ENCODE peak calls at places on chromosomes 1 and 21, in four cellular contexts. W, D, B and Z are unnamed samples.

GRCh38 chr21:38236232-38236631 is 20.6 kb upstream of the KCNJ15 start:
- DNase-seq in D (peak), W (no peak), B (no peak), Z (no peak)

GRCh38 chr1:54782156-54782555 is 17.8 kb upstream of the PARS2 start:
- DNase-seq in W (no peak), D (no peak), B (no peak), Z (no peak)

GRCh38 chr1:10696977-10697376 is 99.5 kb downstream of the CASZ1 start:
- DNase-seq in D (no peak), B (no peak), W (no peak), Z (no peak)

GRCh38 chr21:23936224-23936623 is 1671.1 kb downstream of the MRPL39 start:
- DNase-seq in W (peak), D (peak), B (no peak), Z (peak)

GRCh38 chr1:70910013-70910412 is 137.6 kb downstream of the PTGER3 start:
- DNase-seq in W (no peak), D (no peak), B (no peak), Z (no peak)

GRCh38 chr21:32844076-32844475 is 72.5 kb upstream of the PAXBP1 start:
- DNase-seq in B (no peak), D (no peak), W (no peak), Z (no peak)

GRCh38 chr21:28240586-28240985 is 752.1 kb downstream of the LTN1 start:
- DNase-seq in D (no peak), B (no peak), W (no peak), Z (no peak)

GRCh38 chr1:228830954-228831481 is 95.7 kb downstream of the RHOU start:
- DNase-seq in W (no peak), B (no peak), D (no peak), Z (no peak)

GRCh38 chr1:247409869-247410544 is 6.0 kb upstream of the NLRP3 start:
- DNase-seq in B (no peak), W (no peak), D (no peak), Z (no peak)

GRCh38 chr1:96365076-96365475 is 356.5 kb upstream of the PTBP2 start:
- DNase-seq in B (no peak), W (no peak), D (no peak), Z (no peak)

GRCh38 chr1:165129568-165130164 is 226.8 kb downstream of the LMX1A start:
- DNase-seq in W (peak), D (peak), B (peak), Z (peak)

GRCh38 chr1:38028671-38029070 is 16.1 kb downstream of the UTP11 start:
- DNase-seq in D (peak), B (no peak), W (no peak), Z (peak)

GRCh38 chr1:196649990-196650389 is 1.9 kb upstream of the CFH start:
- DNase-seq in W (no peak), D (no peak), B (no peak), Z (no peak)

GRCh38 chr1:65512383-65512782 is 91.9 kb downstream of the LEPR start:
- DNase-seq in W (no peak), B (no peak), D (no peak), Z (no peak)

GRCh38 chr1:212699104-212699838 is 369 bp downstream of the BATF3 start:
- DNase-seq in W (no peak), D (peak), B (peak), Z (peak)

GRCh38 chr1:188652678-188653077 is 1823.9 kb downstream of the PLA2G4A start:
- DNase-seq in W (no peak), D (no peak), B (no peak), Z (no peak)

GRCh38 chr1:58785424-58786058 is 1.7 kb upstream of the JUN start:
- DNase-seq in B (no peak), W (no peak), D (peak), Z (no peak)

GRCh38 chr1:91104712-91105111 is 82.9 kb upstream of the ZNF644 start:
- DNase-seq in B (no peak), W (no peak), D (peak), Z (no peak)

GRCh38 chr21:31340942-31341487 is 3.0 kb downstream of the TIAM1 start:
- DNase-seq in D (no peak), B (no peak), W (no peak), Z (no peak)

GRCh38 chr1:2135425-2135824 is 59.1 kb downstream of the FAAP20 start:
- DNase-seq in D (no peak), W (no peak), B (peak), Z (no peak)

GRCh38 chr1:9080704-9081291 is 11.4 kb upstream of the SLC2A5 start:
- DNase-seq in W (no peak), D (no peak), B (no peak), Z (no peak)

GRCh38 chr1:225816643-225817538 is 7.0 kb downstream of the EPHX1 start:
- DNase-seq in D (peak), B (peak), W (no peak), Z (no peak)

GRCh38 chr1:222861057-222861456 is 46.2 kb downstream of the DISP1 start:
- DNase-seq in D (no peak), B (no peak), W (no peak), Z (no peak)

GRCh38 chr1:19385869-19386591 is 73.9 kb downstream of the SLC66A1 start:
- DNase-seq in D (no peak), W (no peak), B (peak), Z (no peak)

GRCh38 chr1:63116016-63116415 is 206.4 kb upstream of the FOXD3 start:
- DNase-seq in D (no peak), W (no peak), B (no peak), Z (no peak)

GRCh38 chr1:186194107-186194756 is 180.8 kb downstream of the TPR start:
- DNase-seq in W (no peak), B (no peak), D (no peak), Z (no peak)

GRCh38 chr1:9280015-9280860 is 12.5 kb upstream of the SPSB1 start:
- DNase-seq in W (peak), B (no peak), D (peak), Z (no peak)

GRCh38 chr1:235128453-235129328 is at the start of gene TOMM20:
- DNase-seq in B (peak), W (peak), D (peak), Z (peak)

GRCh38 chr1:235124665-235125064 is 4.0 kb downstream of the TOMM20 start:
- DNase-seq in D (no peak), B (no peak), W (no peak), Z (no peak)

GRCh38 chr1:235129774-235130570 is 1.3 kb upstream of the TOMM20 start:
- DNase-seq in D (peak), W (no peak), B (no peak), Z (no peak)

GRCh38 chr1:235127774-235128452 is 724 bp downstream of the TOMM20 start:
- DNase-seq in D (no peak), B (no peak), W (no peak), Z (peak)

GRCh38 chr1:235127203-235127602 is 1.4 kb downstream of the TOMM20 start:
- DNase-seq in W (no peak), B (no peak), D (no peak), Z (no peak)
- H3K27ac ChIP-seq in W (no peak), B (no peak), D (peak), Z (peak)

DNA sequence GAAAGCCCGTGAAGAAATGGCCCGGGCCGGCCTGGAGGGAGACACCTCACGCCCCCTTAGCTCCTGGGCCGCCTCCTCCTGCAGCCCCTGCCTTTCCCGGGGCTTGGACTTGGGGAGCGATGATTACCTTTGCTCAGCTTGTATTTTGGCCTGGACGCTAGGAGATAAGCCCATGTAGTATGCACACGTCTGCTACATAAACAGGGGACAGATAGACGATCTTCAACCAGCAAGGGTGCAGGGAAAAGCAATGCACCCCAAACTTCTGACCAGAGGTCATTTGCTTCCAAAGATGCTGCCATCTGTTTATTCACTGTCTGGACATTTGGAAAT is 936 bp downstream of the TP73 start:
- DNase-seq in D (no peak), W (no peak), B (no peak), Z (no peak)
- H3K4me3 ChIP-seq in D (peak), W (no peak), B (no peak), Z (peak)

DNA sequence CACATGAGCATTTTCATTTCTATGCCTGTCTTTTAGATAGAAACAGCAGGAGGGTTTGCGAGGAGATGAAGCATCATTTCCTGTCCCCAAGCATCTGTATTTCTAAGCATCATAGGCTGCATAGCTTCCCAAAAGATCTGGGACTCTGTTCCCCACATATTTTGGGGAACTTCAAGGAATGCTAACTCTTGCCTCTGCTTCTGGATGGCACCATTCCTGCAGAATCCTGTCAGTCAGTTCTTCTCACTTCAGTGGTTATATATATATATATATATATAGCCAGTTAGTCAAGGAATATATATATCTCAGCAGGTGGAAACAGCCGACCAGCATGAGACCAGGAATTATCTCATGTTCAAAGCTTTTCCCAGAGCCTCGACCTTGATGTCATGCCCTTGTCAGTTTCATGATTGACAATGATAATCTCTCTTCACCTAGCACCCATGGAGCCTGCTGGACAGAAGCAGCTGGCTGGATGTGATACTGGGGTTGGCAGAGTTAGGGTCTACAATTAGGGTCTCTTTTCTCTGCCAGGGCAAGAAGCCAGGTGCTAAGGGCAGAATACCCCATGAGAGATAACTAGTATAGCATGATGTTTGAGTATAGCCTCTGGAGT is 2.4 kb downstream of the PFKFB2 start:
- DNase-seq in W (no peak), B (no peak), D (no peak), Z (no peak)
- H3K27ac ChIP-seq in W (no peak), B (no peak), D (no peak), Z (no peak)

DNA sequence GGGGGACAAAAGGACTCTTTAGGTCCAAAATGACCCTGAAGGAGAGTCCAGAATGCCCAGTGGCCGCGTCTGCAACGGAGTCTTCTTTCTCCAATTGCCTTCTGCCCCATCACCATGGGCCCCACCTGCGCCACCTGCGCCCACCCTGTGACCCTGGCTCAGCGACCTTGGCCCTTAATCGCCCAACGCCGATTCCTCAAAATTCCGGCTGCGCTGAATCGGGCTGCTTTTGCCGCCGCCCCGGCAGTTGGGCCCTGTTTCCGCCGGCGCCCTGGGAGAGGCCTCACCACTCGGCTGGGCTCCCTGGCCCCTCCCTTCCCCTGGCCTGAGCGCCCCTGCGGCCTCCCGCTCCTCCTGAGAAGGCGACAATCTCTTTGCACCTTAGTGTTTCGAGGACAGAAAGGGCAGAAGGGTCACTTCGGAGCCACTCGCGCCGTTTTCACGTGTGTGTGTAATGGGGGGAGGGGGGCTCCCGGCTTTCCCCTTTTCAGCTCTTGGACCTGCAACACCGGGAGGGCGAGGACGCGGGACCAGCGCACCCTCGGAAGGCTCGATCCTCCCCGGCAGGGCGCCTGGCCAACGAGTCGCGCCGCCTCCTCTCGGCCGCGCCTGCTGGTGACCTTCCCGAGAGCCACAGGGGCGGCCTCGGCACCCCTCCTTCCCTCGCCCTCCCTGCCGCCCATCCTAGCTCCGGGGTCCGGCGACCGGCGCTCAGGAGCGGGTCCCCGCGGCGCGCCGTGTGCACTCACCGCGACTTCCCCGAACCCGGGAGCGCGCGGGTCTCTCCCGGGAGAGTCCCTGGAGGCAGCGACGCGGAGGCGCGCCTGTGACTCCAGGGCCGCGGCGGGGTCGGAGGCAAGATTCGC is 522 bp upstream of the SIM2 start:
- DNase-seq in D (peak), B (no peak), W (no peak), Z (peak)
- H3K4me3 ChIP-seq in D (peak), B (peak), W (peak), Z (peak)